ENCODE peak calls at places on chromosomes 5 and 9, in eight cellular contexts. X is thyroid gland, Y is breast epithelium, H is HCT116, A is tibial nerve, T is stomach, Z is Peyer's patch, S is testis. R is an unnamed sample.

GRCh38 chr5:67266654-67267350 is 70.2 kb upstream of the CD180 start:
- DNase-seq in X (no peak), Y (no peak), H (no peak), A (no peak), T (no peak), Z (no peak), S (no peak), R (no peak)

GRCh38 chr5:53114988-53115387 is 5.4 kb upstream of the MOCS2 start:
- DNase-seq in X (no peak), Y (no peak), H (no peak), A (no peak), T (no peak), Z (no peak), S (no peak), R (peak; percentile 7)

GRCh38 chr5:178576591-178577351 is 13.4 kb downstream of the COL23A1 start:
- DNase-seq in X (no peak), Y (no peak), H (no peak), A (no peak), T (no peak), Z (no peak), S (no peak), R (no peak)

GRCh38 chr5:90475436-90475980 is 844 bp downstream of the POLR3G start:
- DNase-seq in X (no peak), Y (no peak), H (no peak), A (no peak), T (no peak), Z (no peak), S (no peak), R (no peak)

GRCh38 chr5:38079625-38080402 is 178.5 kb upstream of the EGFLAM start:
- DNase-seq in X (no peak), Y (no peak), H (no peak), A (no peak), T (no peak), Z (no peak), S (no peak), R (no peak)

GRCh38 chr5:160507181-160507811 is 85.6 kb downstream of the PTTG1 start:
- DNase-seq in X (no peak), Y (no peak), H (no peak), A (no peak), T (no peak), Z (no peak), S (no peak), R (no peak)

GRCh38 chr5:14727428-14727865 is 62.9 kb downstream of the OTULIN start:
- DNase-seq in X (peak; percentile 65), Y (peak; percentile 53), H (peak; percentile 54), A (peak; percentile 67), T (peak; percentile 80), Z (peak; percentile 39), S (peak; percentile 84), R (peak; percentile 70)

GRCh38 chr5:36378551-36378950 is 76.8 kb upstream of the RANBP3L start:
- DNase-seq in X (no peak), Y (no peak), H (no peak), A (no peak), T (no peak), Z (no peak), S (no peak), R (no peak)

GRCh38 chr5:153084476-153084875 is 406.0 kb upstream of the GRIA1 start:
- DNase-seq in X (no peak), Y (no peak), H (no peak), A (no peak), T (no peak), Z (no peak), S (no peak), R (no peak)

GRCh38 chr9:83238871-83239624 is 176.1 kb upstream of the RASEF start:
- DNase-seq in X (peak; percentile 44), Y (no peak), H (no peak), A (peak; percentile 50), T (no peak), Z (no peak), S (no peak), R (no peak)

GRCh38 chr9:79196606-79197005 is 375.2 kb upstream of the TLE4 start:
- DNase-seq in X (no peak), Y (no peak), H (no peak), A (no peak), T (no peak), Z (no peak), S (no peak), R (no peak)

GRCh38 chr5:127004721-127005120 is 25.6 kb downstream of the MARCHF3 start:
- DNase-seq in X (no peak), Y (no peak), H (no peak), A (no peak), T (no peak), Z (no peak), S (no peak), R (no peak)

GRCh38 chr5:106094128-106094726 is 1576.5 kb downstream of the EFNA5 start:
- DNase-seq in X (no peak), Y (peak; percentile 41), H (no peak), A (no peak), T (no peak), Z (no peak), S (no peak), R (no peak)

GRCh38 chr5:111694183-111694582 is 62.8 kb downstream of the NREP start:
- DNase-seq in X (no peak), Y (no peak), H (no peak), A (no peak), T (no peak), Z (no peak), S (no peak), R (no peak)

GRCh38 chr5:23208959-23209431 is 298.4 kb upstream of the PRDM9 start:
- DNase-seq in X (no peak), Y (no peak), H (no peak), A (no peak), T (no peak), Z (no peak), S (peak; percentile 52), R (peak; percentile 53)

GRCh38 chr5:100777680-100778281 is 125.3 kb downstream of the ST8SIA4 start:
- DNase-seq in X (no peak), Y (no peak), H (peak; percentile 29), A (peak; percentile 61), T (no peak), Z (peak; percentile 43), S (peak; percentile 30), R (no peak)

GRCh38 chr5:143698534-143698933 is 113.4 kb upstream of the HMHB1 start:
- DNase-seq in X (no peak), Y (no peak), H (no peak), A (no peak), T (no peak), Z (no peak), S (no peak), R (no peak)

GRCh38 chr5:134714120-134714519 is 24.2 kb upstream of the CAMLG start:
- DNase-seq in X (no peak), Y (no peak), H (no peak), A (no peak), T (no peak), Z (no peak), S (no peak), R (peak; percentile 64)

DNA sequence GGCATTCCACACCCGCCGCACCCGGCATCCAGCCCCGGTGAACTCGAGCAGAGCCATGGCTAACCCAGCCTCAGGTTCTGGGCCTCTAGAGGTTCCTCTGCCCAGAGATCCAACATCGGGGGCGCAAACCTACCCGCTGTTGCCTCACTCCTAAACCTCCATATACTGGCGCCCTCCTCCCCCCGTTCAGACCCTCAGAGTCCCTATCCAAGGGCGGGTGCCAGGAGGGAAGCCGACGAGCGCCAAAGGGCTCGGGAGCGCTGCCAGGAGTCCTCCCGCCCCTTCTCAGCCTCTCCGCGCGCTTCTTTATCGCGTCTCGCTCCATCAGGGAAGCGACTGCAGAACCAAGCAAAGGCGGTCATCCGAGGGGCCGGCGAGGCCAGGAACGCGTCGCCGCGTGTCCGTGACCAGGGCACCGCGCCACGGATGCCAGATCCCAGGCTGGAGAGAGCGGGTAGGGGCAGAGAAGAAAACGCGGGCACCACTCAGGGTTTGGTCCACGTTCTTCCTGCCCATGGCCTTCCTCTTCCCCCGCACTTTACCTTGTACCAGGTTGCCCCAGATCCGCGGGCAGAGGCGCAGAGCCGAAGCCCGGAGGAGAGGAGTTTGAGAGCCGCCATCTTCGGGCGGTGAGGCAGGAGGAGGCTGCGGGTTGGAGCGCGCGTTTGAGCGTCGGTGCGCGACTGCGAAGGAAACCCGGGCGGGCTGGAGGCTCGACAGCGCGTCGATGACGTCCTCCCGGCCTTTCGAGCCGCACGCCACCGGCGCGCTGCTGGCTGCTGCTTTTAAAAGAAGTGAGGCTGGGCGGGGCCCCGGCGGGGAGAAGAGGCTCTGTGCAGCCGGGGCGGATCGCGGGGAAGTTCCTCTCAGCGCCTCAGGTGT is at the start of gene OXCT1:
- DNase-seq in X (peak; percentile 83), Y (peak; percentile 76), H (peak; percentile 67), A (peak; percentile 57), T (peak; percentile 82), Z (peak; percentile 90), S (peak; percentile 77), R (peak; percentile 92)
- TF ChIP-seq POLR2A in X (no peak), Y (peak; percentile 52), H (peak; percentile 74), A (peak; percentile 15), T (peak; percentile 77), Z (peak; percentile 86), S (no peak), R (peak; percentile 94)

GRCh38 chr9:128685636-128686489 is 3.2 kb upstream of the SET start:
- DNase-seq in X (no peak), Y (no peak), H (no peak), A (no peak), T (peak; percentile 54), Z (peak; percentile 70), S (no peak), R (peak; percentile 77)
- TF ChIP-seq POLR2A in X (no peak), Y (no peak), H (no peak), A (no peak), T (no peak), Z (peak; percentile 65), S (no peak), R (no peak)

DNA sequence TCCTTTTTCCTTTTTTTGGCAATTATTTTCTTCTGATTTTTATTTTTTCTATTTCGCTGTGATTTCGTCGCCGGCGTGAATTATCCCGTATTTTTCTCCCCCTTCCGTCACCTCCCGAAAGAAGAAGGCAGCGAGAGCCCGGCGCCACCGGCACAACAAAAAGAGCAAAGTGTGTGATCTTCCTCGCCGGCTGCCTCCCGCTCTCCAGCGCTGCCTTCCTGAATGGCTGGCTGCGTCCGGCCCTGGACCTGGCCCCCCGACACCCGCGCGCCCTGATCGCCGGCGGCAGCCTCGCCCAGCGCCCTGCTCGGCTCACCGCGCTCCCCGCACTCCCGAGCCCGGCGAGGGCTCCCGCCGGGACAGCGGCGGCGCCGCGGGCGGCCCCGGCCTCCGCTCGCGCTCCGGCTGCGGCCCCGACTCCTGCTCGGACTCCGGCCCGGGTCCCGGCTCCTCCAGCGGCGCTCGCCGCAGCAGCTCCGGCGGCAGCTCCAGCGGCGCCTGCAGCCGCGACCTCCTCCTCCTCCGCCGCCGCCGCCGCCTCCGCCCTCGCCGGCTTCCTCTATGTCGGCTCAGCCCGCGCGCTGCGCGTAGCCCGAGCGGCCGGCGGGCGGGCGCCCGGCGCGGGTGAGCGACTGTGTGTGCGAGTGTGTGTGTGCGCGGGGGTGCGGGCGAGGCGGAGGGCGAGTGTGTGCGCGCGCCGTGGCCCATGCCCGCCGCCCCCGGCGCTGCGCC is 943 bp downstream of the NR2F1 start:
- DNase-seq in X (no peak), Y (no peak), H (no peak), A (no peak), T (no peak), Z (no peak), S (no peak), R (peak; percentile 58)
- TF ChIP-seq POLR2A in X (no peak), Y (no peak), H (no peak), A (no peak), T (no peak), Z (no peak), S (no peak), R (no peak)

DNA sequence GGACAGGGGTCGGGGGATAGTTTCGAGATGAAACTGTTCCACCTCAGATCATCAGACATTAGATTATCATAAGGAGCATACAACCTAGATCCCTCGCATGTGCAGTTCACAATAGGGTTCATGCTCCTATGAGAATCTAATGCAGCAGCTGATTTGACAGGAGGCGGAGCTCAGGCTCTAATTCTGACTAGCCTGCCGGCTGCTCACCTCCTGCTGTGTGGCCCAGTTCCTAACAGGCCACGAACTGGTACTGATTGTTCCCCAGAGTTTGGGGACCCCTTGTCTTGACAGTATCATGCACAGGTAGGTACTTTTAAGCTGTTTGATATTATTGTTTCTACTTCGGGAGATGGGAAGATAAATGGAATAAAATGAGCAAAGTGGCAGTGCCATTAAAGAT is 66.9 kb downstream of the ZCCHC7 start:
- DNase-seq in X (no peak), Y (no peak), H (no peak), A (no peak), T (no peak), Z (peak; percentile 40), S (no peak), R (no peak)
- TF ChIP-seq POLR2A in X (no peak), Y (no peak), H (no peak), A (no peak), T (no peak), Z (no peak), S (no peak), R (no peak)